ENCODE peak calls at places on chromosomes 2 and 18, in eight cellular contexts. I, N, J, C, V, G, H and Z are unnamed samples.
A peak's percentile ranks its signal among the peaks of the same experiment; 100 is the strongest.

GRCh38 chr2:37573406-37573805 is 98.0 kb downstream of the CDC42EP3 start:
- DNase-seq in J (no peak), C (no peak), N (no peak), G (no peak), V (no peak), I (no peak), H (no peak), Z (no peak)

GRCh38 chr2:4979127-4979526 is 713.1 kb upstream of the SOX11 start:
- DNase-seq in J (no peak), N (no peak), I (no peak), V (no peak), C (no peak), G (no peak), H (no peak), Z (no peak)

GRCh38 chr2:47422560-47422959 is 19.6 kb downstream of the MSH2 start:
- DNase-seq in J (no peak), C (peak; percentile 13), I (no peak), G (no peak), H (no peak), N (no peak), V (no peak), Z (no peak)

GRCh38 chr2:204277226-204277625 is 268.0 kb upstream of the PARD3B start:
- DNase-seq in N (no peak), H (no peak), V (no peak), J (no peak), C (no peak), G (no peak), I (no peak), Z (no peak)

GRCh38 chr2:47187124-47187523 is 32.0 kb upstream of the STPG4 start:
- DNase-seq in I (no peak), N (no peak), G (peak; percentile 87), J (no peak), H (no peak), C (no peak), V (no peak), Z (no peak)

GRCh38 chr2:154599189-154599588 is 99.3 kb upstream of the KCNJ3 start:
- DNase-seq in C (no peak), V (no peak), I (no peak), J (no peak), H (no peak), G (no peak), N (no peak), Z (no peak)

GRCh38 chr2:85578243-85579180 is 1.1 kb downstream of the VAMP8 start:
- DNase-seq in H (peak; percentile 84), N (no peak), V (no peak), J (peak; percentile 61), I (peak; percentile 65), C (no peak), G (no peak), Z (peak; percentile 95)

GRCh38 chr18:52337286-52337685 is 2.7 kb upstream of the DCC start:
- DNase-seq in I (no peak), C (no peak), G (no peak), N (no peak), J (no peak), V (no peak), H (no peak), Z (no peak)

GRCh38 chr2:42663106-42663755 is 94.8 kb downstream of the MTA3 start:
- DNase-seq in H (peak; percentile 63), I (peak; percentile 76), C (peak; percentile 82), G (peak; percentile 79), J (peak; percentile 52), N (peak; percentile 73), V (peak; percentile 63), Z (peak; percentile 78)

GRCh38 chr2:230416061-230416721 is at the start of gene SP100:
- DNase-seq in H (peak; percentile 88), G (no peak), N (peak; percentile 33), J (peak; percentile 85), V (peak; percentile 69), I (peak; percentile 80), C (peak; percentile 85), Z (peak; percentile 88)

GRCh38 chr2:220779918-220780317 is 792.2 kb downstream of the EPHA4 start:
- DNase-seq in H (no peak), G (no peak), N (no peak), V (no peak), J (no peak), C (no peak), I (no peak), Z (no peak)

GRCh38 chr2:54041135-54041534 is 70.3 kb upstream of the PSME4 start:
- DNase-seq in J (no peak), V (no peak), I (no peak), N (no peak), H (no peak), C (no peak), G (no peak), Z (no peak)

GRCh38 chr18:78814766-78815165 is 164.9 kb upstream of the SALL3 start:
- DNase-seq in N (no peak), G (no peak), C (no peak), I (no peak), H (no peak), J (peak; percentile 23), V (no peak), Z (no peak)

GRCh38 chr2:27080140-27080469 is 1.7 kb downstream of the EMILIN1 start:
- DNase-seq in V (no peak), H (no peak), I (no peak), C (no peak), J (no peak), N (no peak), G (no peak), Z (no peak)

GRCh38 chr2:24652265-24653232 is 140.6 kb downstream of the PTRHD1 start:
- DNase-seq in J (no peak), H (no peak), N (no peak), I (no peak), C (no peak), V (no peak), G (no peak), Z (no peak)

GRCh38 chr2:118492335-118492734 is 355.1 kb downstream of the EN1 start:
- DNase-seq in G (no peak), I (no peak), N (no peak), V (no peak), J (no peak), H (no peak), C (peak; percentile 5), Z (no peak)

GRCh38 chr2:70919672-70920366 is 15.9 kb upstream of the ATP6V1B1 start:
- DNase-seq in H (peak; percentile 89), G (peak; percentile 92), I (peak; percentile 88), J (peak; percentile 83), V (peak; percentile 34), C (peak; percentile 88), N (peak; percentile 57), Z (peak; percentile 43)

GRCh38 chr18:35376742-35377695 is at the start of gene ZNF396:
- DNase-seq in H (peak; percentile 91), C (peak; percentile 41), G (peak; percentile 78), I (peak; percentile 87), J (peak; percentile 90), N (peak; percentile 7), V (peak; percentile 46), Z (peak; percentile 72)

GRCh38 chr2:137999273-137999672 is 35.0 kb downstream of the HNMT start:
- DNase-seq in G (no peak), I (no peak), V (no peak), J (no peak), N (no peak), C (no peak), H (no peak), Z (no peak)

GRCh38 chr2:113282747-113283533 is 4.2 kb upstream of the PAX8 start:
- DNase-seq in H (no peak), J (peak; percentile 69), V (no peak), I (peak; percentile 84), C (no peak), G (peak; percentile 33), N (no peak), Z (no peak)

GRCh38 chr2:14749869-14750268 is 117.4 kb downstream of the LRATD1 start:
- DNase-seq in G (no peak), V (no peak), H (no peak), N (no peak), C (no peak), J (no peak), I (no peak), Z (no peak)

DNA sequence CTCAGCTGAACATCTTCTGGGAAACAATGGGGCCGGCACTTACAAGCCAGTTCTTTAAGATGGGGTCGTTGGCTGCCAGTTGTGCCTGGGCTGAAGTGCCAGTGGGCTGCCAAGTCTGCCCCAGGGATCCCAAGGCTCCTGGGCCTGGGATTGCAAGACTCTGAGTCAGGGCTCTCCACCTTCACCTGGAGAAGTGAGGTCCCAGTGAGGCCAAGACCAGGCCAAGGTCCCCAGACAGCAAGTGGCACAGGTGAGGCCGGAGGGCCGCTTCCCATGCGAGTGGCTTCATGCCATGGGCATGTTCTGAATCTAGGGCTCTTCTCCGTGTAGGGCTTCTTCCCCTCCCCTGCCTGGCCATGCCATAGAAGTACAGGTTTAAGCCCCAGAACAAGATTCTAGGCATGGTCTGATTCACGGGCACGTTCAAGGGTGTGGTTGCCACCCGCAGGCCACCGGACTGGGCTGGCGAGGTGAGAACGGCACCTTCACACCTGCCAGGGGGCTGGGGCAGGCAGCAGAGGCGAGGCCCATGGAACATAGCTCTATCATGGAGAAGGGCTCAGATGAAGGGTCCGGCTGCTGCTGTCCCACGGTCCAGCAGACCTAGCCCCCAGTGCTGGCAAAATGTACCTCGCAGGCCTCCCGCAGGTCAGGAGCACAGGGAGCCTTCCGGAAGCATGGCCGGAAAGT is 36.4 kb downstream of the TWIST2 start:
- DNase-seq in H (no peak), I (no peak), J (no peak), V (no peak), G (no peak), N (no peak), C (no peak), Z (no peak)
- H3K27me3 ChIP-seq in H (no peaks in the 10 kb centered on the region), I (no peaks in the 10 kb centered on the region), J (no peaks in the 10 kb centered on the region), V (peaks cover 4% of the 10 kb centered on the region), G (peaks cover 83% of the 10 kb centered on the region), N (no peaks in the 10 kb centered on the region), C (no peaks in the 10 kb centered on the region), Z (no peaks in the 10 kb centered on the region)

GRCh38 chr2:23520256-23520655 is 135.3 kb downstream of the KLHL29 start:
- DNase-seq in G (no peak), C (no peak), V (no peak), H (no peak), N (no peak), J (no peak), I (peak; percentile 19), Z (no peak)
- H3K27me3 ChIP-seq in G (no peaks in the 10 kb centered on the region), C (no peaks in the 10 kb centered on the region), V (no peaks in the 10 kb centered on the region), H (peaks cover 3% of the 10 kb centered on the region), N (no peaks in the 10 kb centered on the region), J (no peaks in the 10 kb centered on the region), I (no peaks in the 10 kb centered on the region), Z (no peaks in the 10 kb centered on the region)

DNA sequence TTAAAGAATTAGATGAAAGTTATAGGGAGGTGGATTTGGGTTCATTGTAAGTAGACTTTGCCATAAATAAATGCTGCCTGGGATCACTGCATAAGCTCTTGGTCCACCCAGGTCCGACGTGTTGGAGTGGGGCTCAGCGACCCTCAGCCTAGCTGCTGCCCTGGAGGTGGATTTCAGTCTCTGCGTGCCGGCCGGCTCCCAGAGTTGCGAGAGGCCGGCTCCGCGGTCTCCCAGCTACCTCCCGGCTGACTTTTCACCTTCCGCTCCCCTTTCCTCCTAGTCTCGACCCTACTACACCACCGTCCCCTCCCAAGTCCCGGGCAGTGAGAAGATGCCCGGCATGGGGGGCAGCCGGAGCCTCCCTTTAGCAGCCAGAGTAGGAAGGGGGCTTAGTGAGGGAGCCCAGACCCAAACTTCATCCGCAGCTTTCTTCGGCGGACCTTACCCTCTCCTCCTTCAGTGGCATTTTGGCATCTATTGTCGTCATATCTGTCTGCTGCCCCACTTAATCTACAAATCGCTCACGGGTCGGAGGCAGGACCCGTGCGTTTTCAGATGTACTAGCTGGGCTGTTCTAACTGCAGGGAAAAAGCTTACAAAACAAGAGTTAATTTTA is 8.1 kb downstream of the EMX1 start:
- DNase-seq in C (no peak), V (no peak), G (no peak), N (no peak), J (no peak), I (no peak), H (no peak), Z (no peak)
- H3K27me3 ChIP-seq in C (peaks cover 93% of the 10 kb centered on the region), V (peaks cover 89% of the 10 kb centered on the region), G (peaks cover 4% of the 10 kb centered on the region), N (peaks cover 37% of the 10 kb centered on the region), J (peaks cover 81% of the 10 kb centered on the region), I (peaks cover 34% of the 10 kb centered on the region), H (peaks cover 93% of the 10 kb centered on the region), Z (peaks cover 94% of the 10 kb centered on the region)

GRCh38 chr2:173355866-173356508 is 1.3 kb downstream of the CDCA7 start:
- DNase-seq in G (peak; percentile 37), C (peak; percentile 36), J (peak; percentile 57), I (no peak), N (no peak), H (no peak), V (no peak), Z (no peak)
- H3K27me3 ChIP-seq in G (no peaks in the 10 kb centered on the region), C (no peaks in the 10 kb centered on the region), J (no peaks in the 10 kb centered on the region), I (peaks cover 19% of the 10 kb centered on the region), N (no peaks in the 10 kb centered on the region), H (peaks cover 28% of the 10 kb centered on the region), V (peaks cover 20% of the 10 kb centered on the region), Z (no peaks in the 10 kb centered on the region)